ENCODE peak calls at places on chromosomes 16 and 17, in ten cellular contexts. N is T-helper 1 cell; E is T-cell; I is NCI-H524; H is HCEC 1CT; G is left lung; W is nephron progenitor cell; U is kidney tubule cell; X is MCF 10A; B is stimulated activated CD4-positive, alpha-beta T cell treated with anti-CD3 and anti-CD28 coated beads, Interleukin-4, amount 100 ng/mL, for 4 hours. F is an unnamed sample.

GRCh38 chr17:4980644-4981216 is 6.7 kb downstream of the CAMTA2 start:
- DNase-seq in G (no peak), I (peak), B (no peak), N (peak), H (peak), E (peak), U (peak), W (peak), X (peak), F (peak)

GRCh38 chr16:57107324-57107922 is 15.0 kb downstream of the CPNE2 start:
- DNase-seq in I (no peak), W (no peak), H (no peak), E (no peak), N (no peak), B (no peak), G (no peak), X (no peak), U (no peak), F (no peak)

GRCh38 chr16:47258874-47259461 is 115.2 kb upstream of the NETO2 start:
- DNase-seq in X (peak), W (no peak), N (peak), E (no peak), G (no peak), I (peak), H (peak), U (peak), B (no peak), F (no peak)

GRCh38 chr16:79272141-79272577 is 328.4 kb downstream of the MAF start:
- DNase-seq in E (peak), B (peak), I (no peak), U (no peak), H (no peak), X (no peak), N (peak), G (peak), W (no peak), F (peak)

GRCh38 chr17:73288534-73289302 is 23.1 kb downstream of the CDC42EP4 start:
- DNase-seq in G (peak), N (no peak), E (no peak), B (no peak), U (peak), W (no peak), I (no peak), X (no peak), H (no peak), F (no peak)

GRCh38 chr17:37483311-37484039 is 6.2 kb upstream of the DUSP14 start:
- DNase-seq in X (peak), I (peak), G (no peak), N (no peak), B (no peak), W (no peak), E (no peak), U (no peak), H (peak), F (no peak)

GRCh38 chr16:81796585-81797346 is 17.7 kb downstream of the PLCG2 start:
- DNase-seq in N (no peak), U (no peak), W (no peak), B (no peak), G (no peak), X (peak), I (no peak), E (no peak), H (no peak), F (no peak)

GRCh38 chr17:30969989-30970680 is 704 bp upstream of the RNF135 start:
- DNase-seq in X (peak), G (no peak), U (peak), N (peak), I (peak), W (no peak), B (no peak), E (peak), H (no peak), F (peak)

GRCh38 chr17:82754297-82755208 is 2.7 kb downstream of the TBCD start:
- DNase-seq in H (no peak), N (no peak), W (peak), G (no peak), U (peak), E (no peak), I (peak), B (no peak), X (peak), F (peak)

GRCh38 chr17:17570207-17570797 is 21.2 kb downstream of the PEMT start:
- DNase-seq in E (no peak), X (peak), G (no peak), U (peak), I (peak), W (peak), N (no peak), H (peak), B (no peak), F (no peak)

GRCh38 chr16:12685806-12686205 is 117.9 kb downstream of the CPPED1 start:
- DNase-seq in G (no peak), X (no peak), E (no peak), B (no peak), U (no peak), W (no peak), H (no peak), I (no peak), N (no peak), F (no peak)

GRCh38 chr17:72839086-72839728 is 253.3 kb downstream of the SLC39A11 start:
- DNase-seq in X (no peak), H (no peak), G (no peak), W (no peak), I (no peak), N (no peak), U (no peak), E (no peak), B (no peak), F (no peak)

GRCh38 chr16:77399546-77399945 is 35.3 kb downstream of the ADAMTS18 start:
- DNase-seq in W (no peak), X (no peak), B (no peak), N (no peak), G (no peak), E (no peak), U (no peak), H (no peak), I (no peak), F (no peak)

GRCh38 chr17:80755650-80756405 is 211.2 kb downstream of the RPTOR start:
- DNase-seq in G (no peak), W (no peak), H (no peak), B (no peak), N (peak), I (peak), E (no peak), X (no peak), U (no peak), F (no peak)

GRCh38 chr17:68514809-68515208 is 2.6 kb downstream of the PRKAR1A start:
- DNase-seq in I (no peak), H (peak), U (peak), E (no peak), B (no peak), N (no peak), W (no peak), G (no peak), X (peak), F (no peak)

GRCh38 chr17:51640108-51640622 is 379.8 kb downstream of the UTP18 start:
- DNase-seq in X (peak), W (no peak), U (peak), N (peak), G (no peak), B (peak), I (peak), E (no peak), H (no peak), F (no peak)

GRCh38 chr16:25126820-25127232 is 15.3 kb downstream of the LCMT1 start:
- DNase-seq in B (peak), G (no peak), X (peak), H (peak), E (no peak), N (peak), I (peak), W (no peak), U (peak), F (no peak)

GRCh38 chr16:86676216-86676800 is 98.0 kb downstream of the FOXL1 start:
- DNase-seq in N (no peak), I (no peak), E (no peak), U (peak), X (peak), H (peak), B (no peak), G (no peak), W (no peak), F (no peak)

GRCh38 chr17:55348749-55349354 is 72.8 kb downstream of the MMD start:
- DNase-seq in W (peak), U (peak), N (peak), E (no peak), H (peak), G (no peak), B (peak), X (peak), I (peak), F (peak)

GRCh38 chr17:74429604-74430384 is 2.1 kb upstream of the GPRC5C start:
- DNase-seq in U (no peak), E (no peak), G (peak), N (no peak), W (peak), X (no peak), H (no peak), I (no peak), B (no peak), F (no peak)

GRCh38 chr16:23317266-23317661 is 15.2 kb downstream of the SCNN1B start:
- DNase-seq in E (no peak), B (no peak), H (no peak), X (peak), G (no peak), I (no peak), U (no peak), N (no peak), W (no peak), F (no peak)

GRCh38 chr17:12618557-12618956 is 47.1 kb upstream of the MYOCD start:
- DNase-seq in G (no peak), B (no peak), H (peak), N (no peak), W (no peak), I (no peak), U (no peak), X (no peak), E (no peak), F (no peak)

GRCh38 chr17:48636177-48637018 is 10.2 kb upstream of the HOXB9 start:
- DNase-seq in H (peak), B (peak), I (no peak), W (peak), E (no peak), U (peak), X (peak), N (peak), G (peak), F (no peak)